ENCODE peak calls at places on chromosomes 7 and 10, in five cellular contexts. S is AG09309; N is effector memory CD8-positive, alpha-beta T cell; J is midbrain; X is left kidney. D is an unnamed sample.
A peak's percentile ranks its signal among the peaks of the same experiment; 100 is the strongest.

GRCh38 chr10:24884316-24884715 is 68.1 kb downstream of the PRTFDC1 start:
- DNase-seq in S (no peak), J (no peak), N (no peak), X (no peak), D (no peak)

GRCh38 chr10:46267132-46267985 is 19.4 kb upstream of the ANTXRL start:
- DNase-seq in N (no peak), J (no peak), S (no peak), X (no peak), D (no peak)

GRCh38 chr10:101303087-101303753 is 50.7 kb upstream of the BTRC start:
- DNase-seq in S (no peak), N (no peak), J (no peak), X (peak; percentile 64), D (no peak)

GRCh38 chr7:117393781-117394180 is 33.5 kb downstream of the ASZ1 start:
- DNase-seq in N (no peak), X (no peak), S (no peak), J (no peak), D (no peak)

GRCh38 chr7:134908289-134908688 is 78.0 kb upstream of the AGBL3 start:
- DNase-seq in N (no peak), J (no peak), X (no peak), S (no peak), D (no peak)

GRCh38 chr7:45720989-45721388 is 146.8 kb downstream of the ADCY1 start:
- DNase-seq in J (no peak), S (no peak), N (no peak), X (no peak), D (no peak)

GRCh38 chr10:7956508-7956907 is 98.0 kb upstream of the GATA3 start:
- DNase-seq in X (no peak), J (no peak), S (peak; percentile 57), N (no peak), D (no peak)

GRCh38 chr7:94298943-94299342 is 95.8 kb upstream of the COL1A2 start:
- DNase-seq in X (no peak), N (no peak), S (no peak), J (no peak), D (no peak)

GRCh38 chr10:78640981-78641646 is 427.7 kb upstream of the ZMIZ1 start:
- DNase-seq in N (no peak), S (no peak), J (no peak), X (peak; percentile 89), D (no peak)

GRCh38 chr7:122528879-122529481 is 169.9 kb downstream of the RNF133 start:
- DNase-seq in N (no peak), J (peak; percentile 51), S (peak; percentile 5), X (peak; percentile 51), D (no peak)

GRCh38 chr7:94330474-94331027 is 64.1 kb upstream of the COL1A2 start:
- DNase-seq in N (no peak), S (no peak), X (no peak), J (no peak), D (no peak)

GRCh38 chr10:51876528-51876927 is 177.1 kb upstream of the CSTF2T start:
- DNase-seq in J (no peak), S (no peak), N (no peak), X (no peak), D (no peak)

GRCh38 chr10:23442936-23443335 is 4.1 kb downstream of the OTUD1 start:
- DNase-seq in N (no peak), X (no peak), J (no peak), S (no peak), D (no peak)

GRCh38 chr7:46752881-46753366 is 829.0 kb downstream of the TNS3 start:
- DNase-seq in X (no peak), S (peak; percentile 85), J (no peak), N (no peak), D (no peak)

GRCh38 chr10:94440096-94440495 is 37.8 kb downstream of the TBC1D12 start:
- DNase-seq in N (no peak), S (no peak), X (no peak), J (no peak), D (no peak)

GRCh38 chr10:25547391-25547790 is 372.6 kb downstream of the GPR158 start:
- DNase-seq in S (no peak), N (no peak), J (peak; percentile 28), X (peak; percentile 51), D (no peak)

GRCh38 chr10:91551856-91552255 is 81.0 kb downstream of the PPP1R3C start:
- DNase-seq in X (peak; percentile 89), J (peak; percentile 48), S (peak; percentile 14), N (no peak), D (no peak)

GRCh38 chr10:52128056-52128683 is 185.9 kb upstream of the DKK1 start:
- DNase-seq in J (no peak), S (no peak), X (peak; percentile 89), N (no peak), D (no peak)

GRCh38 chr10:84008878-84009277 is 130.4 kb upstream of the GHITM start:
- DNase-seq in J (no peak), N (peak; percentile 11), S (no peak), X (no peak), D (no peak)

GRCh38 chr7:21920931-21921330 is 24.8 kb downstream of the CDCA7L start:
- DNase-seq in X (no peak), N (no peak), J (no peak), S (no peak), D (no peak)

GRCh38 chr10:122487231-122487765 is 25.9 kb downstream of the HTRA1 start:
- DNase-seq in X (peak; percentile 87), S (no peak), J (no peak), N (no peak), D (no peak)

GRCh38 chr7:34036069-34036920 is 131.0 kb downstream of the BMPER start:
- DNase-seq in S (no peak), N (no peak), X (peak; percentile 43), J (no peak), D (no peak)

GRCh38 chr10:110399163-110400094 is 94.7 kb upstream of the SMNDC1 start:
- DNase-seq in J (no peak), X (no peak), N (no peak), S (peak; percentile 94), D (no peak)

GRCh38 chr10:5071411-5072198 is 22.6 kb upstream of the AKR1C3 start:
- DNase-seq in S (peak; percentile 63), N (no peak), X (peak; percentile 92), J (peak; percentile 66), D (peak; percentile 81)

GRCh38 chr10:78741541-78741940 is 327.2 kb upstream of the ZMIZ1 start:
- DNase-seq in J (no peak), X (peak; percentile 35), N (no peak), S (peak; percentile 32), D (no peak)

GRCh38 chr7:45211958-45212357 is 54.4 kb downstream of the RAMP3 start:
- DNase-seq in N (no peak), J (no peak), X (no peak), S (no peak), D (no peak)

GRCh38 chr7:137209151-137209822 is 134.2 kb downstream of the PTN start:
- DNase-seq in X (no peak), J (peak; percentile 26), S (no peak), N (no peak), D (no peak)

GRCh38 chr7:129657363-129657762 is 45.8 kb downstream of the NRF1 start:
- DNase-seq in N (no peak), J (no peak), S (no peak), X (no peak), D (no peak)

GRCh38 chr7:136857573-136857972 is 10.9 kb upstream of the CHRM2 start:
- DNase-seq in N (no peak), S (no peak), J (no peak), X (peak; percentile 79), D (no peak)